ENCODE peak calls at places on chromosome 10, in four cellular contexts. W is HTR-8/SVneo; U is CD8-positive, alpha-beta T cell; C is NCI-H1417 treated with DMSO at 0.1 percent for 48 hours. V is an unnamed sample.

GRCh38 chr10:469947-470338 is 219.5 kb downstream of the DIP2C start:
- DNase-seq in W (no peak), U (no peak), C (no peak), V (no peak)

GRCh38 chr10:132867801-132868644 is 74.3 kb downstream of the CFAP46 start:
- DNase-seq in W (no peak), U (no peak), C (no peak), V (no peak)

GRCh38 chr10:7410306-7410799 is 481 bp downstream of the SFMBT2 start:
- DNase-seq in W (no peak), U (no peak), C (no peak), V (no peak)

GRCh38 chr10:22325272-22325947 is 4.5 kb downstream of the BMI1 start:
- DNase-seq in W (no peak), U (peak; percentile 62), C (no peak), V (no peak)

GRCh38 chr10:131259535-131259934 is 52.0 kb downstream of the TCERG1L start:
- DNase-seq in W (no peak), U (no peak), C (no peak), V (no peak)

GRCh38 chr10:10831085-10831484 is 186.6 kb upstream of the CELF2 start:
- DNase-seq in W (peak; percentile 28), U (no peak), C (no peak), V (no peak)

GRCh38 chr10:44965651-44966097 is 6.1 kb downstream of the RASSF4 start:
- DNase-seq in W (no peak), U (no peak), C (no peak), V (no peak)

GRCh38 chr10:103066141-103067098 is 126.7 kb downstream of the NT5C2 start:
- DNase-seq in W (no peak), U (no peak), C (no peak), V (no peak)

GRCh38 chr10:10703390-10703789 is 314.3 kb upstream of the CELF2 start:
- DNase-seq in W (no peak), U (no peak), C (no peak), V (no peak)

GRCh38 chr10:54396004-54396403 is 405.0 kb downstream of the PCDH15 start:
- DNase-seq in W (no peak), U (no peak), C (no peak), V (no peak)

GRCh38 chr10:74909665-74910064 is 83.3 kb downstream of the KAT6B start:
- DNase-seq in W (no peak), U (no peak), C (no peak), V (no peak)

GRCh38 chr10:68330852-68331454 is 911 bp upstream of the HNRNPH3 start:
- DNase-seq in W (no peak), U (peak; percentile 7), C (no peak), V (no peak)

GRCh38 chr10:84755311-84755710 is 426.9 kb downstream of the CCSER2 start:
- DNase-seq in W (no peak), U (no peak), C (no peak), V (no peak)

GRCh38 chr10:77977975-77978759 is 51.1 kb downstream of the POLR3A start:
- DNase-seq in W (no peak), U (no peak), C (no peak), V (no peak)

GRCh38 chr10:103448751-103449150 is 3.4 kb downstream of the CALHM2 start:
- DNase-seq in W (peak; percentile 53), U (no peak), C (no peak), V (no peak)

GRCh38 chr10:101367569-101368453 is 13.8 kb downstream of the BTRC start:
- DNase-seq in W (peak; percentile 53), U (no peak), C (no peak), V (peak; percentile 43)

GRCh38 chr10:61350068-61350467 is 103.1 kb downstream of the TMEM26 start:
- DNase-seq in W (no peak), U (no peak), C (no peak), V (no peak)